ENCODE peak calls at places on chromosomes 7 and 10, in six cellular contexts. C, S, G, N, J and Z are unnamed samples.
A peak's percentile ranks its signal among the peaks of the same experiment; 100 is the strongest.

GRCh38 chr7:149822353-149822943 is 15.7 kb upstream of the ZNF862 start:
- DNase-seq in C (peak; percentile 7), S (no peak), G (no peak), N (no peak), J (no peak), Z (no peak)

GRCh38 chr7:50362712-50363282 is 58.3 kb downstream of the IKZF1 start:
- DNase-seq in C (no peak), S (peak; percentile 22), G (peak; percentile 4), N (no peak), J (no peak), Z (no peak)

GRCh38 chr7:17040701-17041100 is 158.9 kb upstream of the AGR3 start:
- DNase-seq in C (no peak), S (no peak), G (no peak), N (no peak), J (no peak), Z (peak; percentile 51)

GRCh38 chr7:70470751-70471150 is 661.2 kb upstream of the GALNT17 start:
- DNase-seq in C (no peak), S (peak; percentile 53), G (no peak), N (no peak), J (no peak), Z (no peak)

GRCh38 chr7:150739045-150739432 is 1.8 kb downstream of the GIMAP5 start:
- DNase-seq in C (no peak), S (no peak), G (no peak), N (no peak), J (no peak), Z (no peak)

GRCh38 chr7:7861211-7861633 is 107.4 kb upstream of the GLCCI1 start:
- DNase-seq in C (no peak), S (no peak), G (peak; percentile 82), N (no peak), J (peak; percentile 83), Z (peak; percentile 40)

GRCh38 chr10:132136689-132137088 is 50.1 kb upstream of the DPYSL4 start:
- DNase-seq in C (peak; percentile 2), S (no peak), G (no peak), N (no peak), J (no peak), Z (no peak)

GRCh38 chr10:70430489-70431445 is 10.7 kb downstream of the NODAL start:
- DNase-seq in C (peak; percentile 44), S (peak; percentile 65), G (peak; percentile 97), N (peak; percentile 86), J (peak; percentile 51), Z (peak; percentile 85)

GRCh38 chr7:80466638-80467037 is 45.2 kb downstream of the GNAT3 start:
- DNase-seq in C (no peak), S (no peak), G (no peak), N (no peak), J (no peak), Z (no peak)

GRCh38 chr7:118222591-118222990 is 1.9 kb upstream of the ANKRD7 start:
- DNase-seq in C (no peak), S (no peak), G (no peak), N (no peak), J (no peak), Z (no peak)

GRCh38 chr7:25857376-25858067 is 294.5 kb upstream of the NFE2L3 start:
- DNase-seq in C (no peak), S (peak; percentile 87), G (peak; percentile 83), N (no peak), J (no peak), Z (no peak)

GRCh38 chr7:42237891-42238531 is 1.0 kb upstream of the GLI3 start:
- DNase-seq in C (peak; percentile 75), S (peak; percentile 48), G (peak; percentile 70), N (no peak), J (peak; percentile 73), Z (peak; percentile 62)

GRCh38 chr7:120856621-120857352 is 1.2 kb downstream of the TSPAN12 start:
- DNase-seq in C (peak; percentile 38), S (peak; percentile 49), G (peak; percentile 11), N (peak; percentile 62), J (peak; percentile 10), Z (peak; percentile 11)

GRCh38 chr10:132517951-132518521 is 19.6 kb upstream of the INPP5A start:
- DNase-seq in C (no peak), S (no peak), G (no peak), N (no peak), J (no peak), Z (no peak)

GRCh38 chr10:49008505-49009202 is 69.0 kb upstream of the LRRC18 start:
- DNase-seq in C (no peak), S (no peak), G (no peak), N (peak; percentile 57), J (no peak), Z (no peak)

GRCh38 chr10:91883549-91884542 is 25.4 kb downstream of the FGFBP3 start:
- DNase-seq in C (peak; percentile 27), S (peak; percentile 19), G (peak; percentile 80), N (peak; percentile 74), J (peak; percentile 51), Z (peak; percentile 73)

DNA sequence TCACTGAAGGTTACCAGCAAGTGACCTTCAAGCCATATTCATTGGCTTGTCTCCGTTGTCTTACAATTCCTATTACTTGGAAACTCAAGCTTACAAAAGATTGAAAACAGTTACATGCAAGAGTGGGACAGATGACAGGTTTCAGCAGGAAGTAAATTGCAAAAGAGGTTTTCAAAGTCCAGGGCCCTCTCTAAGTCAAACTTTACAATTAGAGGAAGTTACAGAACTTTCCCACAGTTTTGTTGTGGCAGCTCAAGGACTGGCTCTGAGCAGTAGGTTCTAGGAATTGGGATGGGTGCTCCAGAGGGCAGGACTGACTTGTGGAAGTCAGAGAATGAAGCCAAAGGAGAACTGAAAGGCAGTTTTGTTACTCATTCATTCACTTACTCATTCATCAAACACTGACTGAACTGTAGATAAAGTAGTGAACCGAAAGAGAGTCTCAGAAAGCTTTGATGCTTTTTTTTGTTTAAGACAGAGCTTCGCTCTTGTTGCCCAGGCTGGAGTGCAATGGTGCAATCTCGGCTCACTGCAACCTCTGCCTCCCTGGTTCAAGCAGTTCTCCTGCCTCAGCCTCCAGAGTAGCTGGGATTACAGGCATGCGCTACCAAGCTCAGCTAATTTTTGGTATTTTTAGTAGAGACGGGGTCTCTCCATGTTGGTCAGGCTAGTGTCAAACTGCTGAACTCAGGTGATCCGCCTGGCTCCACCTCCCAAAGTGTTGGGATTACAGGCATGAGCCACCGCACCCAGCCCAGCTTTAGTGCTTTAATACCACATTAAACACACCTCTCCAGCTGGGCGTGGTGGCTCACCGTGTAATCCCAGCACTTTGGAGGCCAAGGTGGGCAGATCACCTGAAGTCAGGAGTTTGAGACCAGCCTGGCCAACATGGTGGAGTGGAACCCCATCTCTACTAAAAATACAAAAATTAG is 66.8 kb upstream of the CCNJ start:
- DNase-seq in C (no peak), S (peak; percentile 7), G (no peak), N (no peak), J (no peak), Z (no peak)
- H3K4me3 ChIP-seq in C (no peak overlapping the region), S (no peak overlapping the region), G (no peak overlapping the region), N (no peak overlapping the region), J (no peak overlapping the region), Z (no peak overlapping the region)

DNA sequence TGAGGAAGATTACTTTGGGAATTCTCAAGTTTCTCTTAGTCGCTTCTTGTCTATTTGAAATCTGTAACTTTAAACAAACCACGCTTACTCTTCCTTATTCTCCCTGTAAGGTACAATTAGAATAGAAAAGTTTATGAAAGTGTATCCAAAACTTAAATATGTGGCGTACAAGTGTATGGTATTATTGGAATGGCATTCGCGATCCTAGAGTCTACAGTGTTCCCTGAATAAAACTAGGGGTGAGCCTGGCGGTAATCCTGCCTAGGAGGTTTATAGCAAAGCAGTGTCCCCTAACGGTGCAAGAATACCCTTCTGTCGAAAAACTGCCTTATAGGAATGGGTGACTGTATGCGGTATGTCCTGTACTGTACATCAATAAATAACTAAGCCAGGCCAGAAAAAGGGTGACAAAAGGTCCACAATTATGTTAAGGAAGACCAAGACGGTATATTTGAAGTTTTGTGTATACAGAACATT is 1.2 kb downstream of the TASOR2 start:
- DNase-seq in C (no peak), S (no peak), G (peak; percentile 31), N (no peak), J (peak; percentile 23), Z (peak; percentile 22)
- TF ChIP-seq CTCF in C (no peak), S (no peak), G (no peak), N (no peak), J (no peak), Z (no peak)

DNA sequence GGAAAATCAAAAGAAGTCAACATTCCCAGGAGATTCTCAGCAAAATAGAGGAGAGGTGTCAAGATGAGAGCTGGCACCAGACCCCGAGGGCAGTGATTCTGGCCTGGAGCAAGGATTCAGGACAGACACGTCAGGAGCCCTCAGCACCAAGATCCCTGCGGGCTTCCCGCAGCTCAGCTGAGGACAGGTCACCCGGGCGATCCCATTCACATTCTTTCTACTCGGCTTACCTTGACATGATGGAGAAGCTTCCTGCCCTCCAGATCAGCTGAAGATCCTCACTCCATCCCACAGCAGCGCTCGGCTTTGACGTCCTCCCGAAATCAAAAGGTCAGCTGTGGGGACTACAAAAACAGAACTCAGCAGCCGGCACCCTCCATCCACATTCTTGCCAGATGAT is 139.1 kb downstream of the DLG5 start:
- DNase-seq in C (no peak), S (no peak), G (no peak), N (no peak), J (no peak), Z (no peak)
- H3K4me3 ChIP-seq in C (no peak overlapping the region), S (no peak overlapping the region), G (no peak overlapping the region), N (no peak overlapping the region), J (no peak overlapping the region), Z (no peak overlapping the region)

DNA sequence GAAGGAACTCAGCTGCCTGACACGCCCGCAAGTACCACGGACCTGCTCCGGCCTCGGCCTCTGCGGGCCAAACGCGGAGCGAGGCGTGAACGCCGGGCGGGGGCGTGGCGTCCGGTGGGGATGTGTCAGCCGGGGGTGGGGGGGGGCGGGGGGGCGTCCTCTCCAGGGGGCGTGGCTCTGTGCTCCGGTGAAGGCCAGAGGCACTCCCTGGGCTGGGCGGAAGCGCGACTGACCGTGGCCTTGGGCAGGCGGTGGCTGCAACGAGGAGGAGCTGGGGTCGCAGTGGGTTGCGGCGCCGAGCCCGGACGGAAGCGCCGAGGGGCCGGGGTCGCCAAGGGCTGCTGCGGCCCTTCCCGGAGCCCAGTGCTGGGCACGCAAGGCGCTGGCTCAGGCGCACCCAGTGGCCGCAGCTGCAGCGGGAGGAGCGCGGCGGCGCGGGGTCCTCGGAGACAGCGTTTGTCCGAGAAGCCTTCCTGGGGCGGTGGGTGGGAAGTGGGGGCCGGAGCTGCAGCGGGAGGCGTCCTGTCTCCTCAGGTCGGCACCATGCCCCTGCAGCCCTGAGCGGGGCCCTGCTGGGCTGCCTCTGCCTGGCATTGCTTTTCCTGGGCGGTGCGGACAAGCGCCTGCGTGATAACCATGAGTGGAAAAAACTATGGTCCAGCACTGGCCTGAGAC is 59.0 kb upstream of the NUPR2 start:
- DNase-seq in C (peak; percentile 28), S (peak; percentile 9), G (no peak), N (no peak), J (no peak), Z (no peak)
- TF ChIP-seq CTCF in C (no peak), S (no peak), G (no peak), N (no peak), J (no peak), Z (no peak)